ENCODE peak calls at places on chromosomes 6 and 20, in nine cellular contexts. F is adrenal gland; I is NCI-H510A; U is progenitor cell of endocrine pancreas; O is naive thymus-derived CD8-positive, alpha-beta T cell; T is left kidney; R is iPS-NIHi11; N is H54; M is GM04503. E is an unnamed sample.

GRCh38 chr20:4829494-4830211 is 107.9 kb downstream of the PRND start:
- DNase-seq in F (no peak), I (no peak), U (no peak), O (no peak), T (peak; percentile 22), R (no peak), N (no peak), M (no peak), E (no peak)

GRCh38 chr6:100175814-100176275 is 181.8 kb upstream of the MCHR2 start:
- DNase-seq in F (no peak), I (no peak), U (no peak), O (no peak), T (peak; percentile 74), R (no peak), N (no peak), M (peak; percentile 95), E (no peak)

GRCh38 chr6:722077-722524 is 29.2 kb upstream of the EXOC2 start:
- DNase-seq in F (peak; percentile 57), I (no peak), U (peak; percentile 57), O (peak; percentile 55), T (peak; percentile 86), R (peak; percentile 89), N (peak; percentile 75), M (peak; percentile 24), E (peak; percentile 25)

GRCh38 chr6:5706094-5707033 is 300.4 kb downstream of the NRN1 start:
- DNase-seq in F (no peak), I (no peak), U (no peak), O (peak; percentile 19), T (no peak), R (no peak), N (no peak), M (no peak), E (no peak)

GRCh38 chr20:39853664-39854063 is 835.4 kb downstream of the MAFB start:
- DNase-seq in F (no peak), I (no peak), U (no peak), O (no peak), T (peak; percentile 86), R (peak; percentile 46), N (peak; percentile 29), M (peak; percentile 55), E (no peak)

GRCh38 chr6:41713161-41713649 is 22.2 kb downstream of the TFEB start:
- DNase-seq in F (peak; percentile 70), I (no peak), U (no peak), O (no peak), T (no peak), R (peak; percentile 42), N (peak; percentile 95), M (no peak), E (no peak)

GRCh38 chr6:44341095-44341890 is 1.2 kb upstream of the SPATS1 start:
- DNase-seq in F (no peak), I (no peak), U (no peak), O (no peak), T (peak; percentile 94), R (no peak), N (no peak), M (no peak), E (no peak)

GRCh38 chr20:11902264-11902663 is 15.4 kb upstream of the BTBD3 start:
- DNase-seq in F (no peak), I (no peak), U (no peak), O (no peak), T (no peak), R (no peak), N (no peak), M (no peak), E (no peak)

GRCh38 chr6:87196275-87196842 is 41.0 kb downstream of the ZNF292 start:
- DNase-seq in F (no peak), I (no peak), U (no peak), O (no peak), T (no peak), R (no peak), N (no peak), M (no peak), E (no peak)

GRCh38 chr20:25539742-25540201 is 45.6 kb downstream of the NINL start:
- DNase-seq in F (no peak), I (no peak), U (no peak), O (no peak), T (no peak), R (no peak), N (no peak), M (no peak), E (no peak)

GRCh38 chr6:43246301-43247114 is 3.2 kb downstream of the TTBK1 start:
- DNase-seq in F (peak; percentile 89), I (peak; percentile 91), U (peak; percentile 61), O (no peak), T (peak; percentile 88), R (peak; percentile 93), N (peak; percentile 81), M (no peak), E (peak; percentile 56)

GRCh38 chr6:503610-504362 is 112.2 kb downstream of the IRF4 start:
- DNase-seq in F (no peak), I (no peak), U (no peak), O (no peak), T (no peak), R (no peak), N (no peak), M (no peak), E (no peak)

E was measured in NCI-H748 treated with DMSO at 0.1 percent for 48 hours.